ENCODE peak calls at places on chromosome 12, in seven cellular contexts. One of them, this sample, is unnamed. For H3K9me3 and H3K36me3, the result is how much of the 10 kb centered on the place peaks cover.

GRCh38 chr12:52377266-52377665 is 8.2 kb downstream of the KRT84 start:
- ATAC-seq in GM12878: no peak
- ATAC-seq in HCT116: no peak
- ATAC-seq in upper lobe of left lung: no peak
- ATAC-seq in Panc1: no peak
- ATAC-seq in K562: no peak
- ATAC-seq in HepG2: no peak
- ATAC-seq in this sample: no peak

GRCh38 chr12:26003065-26003464 is 44.6 kb downstream of the RASSF8 start:
- ATAC-seq in GM12878: no peak
- ATAC-seq in HCT116: no peak
- ATAC-seq in upper lobe of left lung: no peak
- ATAC-seq in Panc1: no peak
- ATAC-seq in K562: no peak
- ATAC-seq in HepG2: no peak
- ATAC-seq in this sample: no peak

GRCh38 chr12:10243803-10244520 is 31.3 kb downstream of the GABARAPL1 start:
- ATAC-seq in HCT116: no peak
- ATAC-seq in upper lobe of left lung: no peak
- ATAC-seq in HepG2: peak
- ATAC-seq in Panc1: no peak
- ATAC-seq in K562: no peak
- ATAC-seq in GM12878: peak
- ATAC-seq in this sample: no peak

GRCh38 chr12:103884316-103884715 is 43.3 kb upstream of the NT5DC3 start:
- ATAC-seq in upper lobe of left lung: no peak
- ATAC-seq in Panc1: peak
- ATAC-seq in HCT116: no peak
- ATAC-seq in HepG2: no peak
- ATAC-seq in K562: peak
- ATAC-seq in GM12878: peak
- ATAC-seq in this sample: no peak

GRCh38 chr12:11729008-11729407 is 79.5 kb downstream of the ETV6 start:
- ATAC-seq in GM12878: peak
- ATAC-seq in K562: no peak
- ATAC-seq in Panc1: no peak
- ATAC-seq in HCT116: no peak
- ATAC-seq in HepG2: no peak
- ATAC-seq in upper lobe of left lung: no peak
- ATAC-seq in this sample: no peak

GRCh38 chr12:45712319-45712718 is 17.2 kb upstream of the ARID2 start:
- ATAC-seq in upper lobe of left lung: no peak
- ATAC-seq in GM12878: no peak
- ATAC-seq in HepG2: no peak
- ATAC-seq in Panc1: no peak
- ATAC-seq in HCT116: no peak
- ATAC-seq in K562: no peak
- ATAC-seq in this sample: no peak

GRCh38 chr12:68633614-68634558 is 23.2 kb downstream of the RAP1B start:
- ATAC-seq in upper lobe of left lung: no peak
- ATAC-seq in HepG2: no peak
- ATAC-seq in GM12878: peak
- ATAC-seq in HCT116: no peak
- ATAC-seq in Panc1: no peak
- ATAC-seq in K562: no peak
- ATAC-seq in this sample: no peak

GRCh38 chr12:4118601-4119156 is 154.9 kb upstream of the CCND2 start:
- ATAC-seq in upper lobe of left lung: peak
- ATAC-seq in Panc1: no peak
- ATAC-seq in K562: no peak
- ATAC-seq in HepG2: no peak
- ATAC-seq in GM12878: peak
- ATAC-seq in HCT116: no peak
- ATAC-seq in this sample: no peak

DNA sequence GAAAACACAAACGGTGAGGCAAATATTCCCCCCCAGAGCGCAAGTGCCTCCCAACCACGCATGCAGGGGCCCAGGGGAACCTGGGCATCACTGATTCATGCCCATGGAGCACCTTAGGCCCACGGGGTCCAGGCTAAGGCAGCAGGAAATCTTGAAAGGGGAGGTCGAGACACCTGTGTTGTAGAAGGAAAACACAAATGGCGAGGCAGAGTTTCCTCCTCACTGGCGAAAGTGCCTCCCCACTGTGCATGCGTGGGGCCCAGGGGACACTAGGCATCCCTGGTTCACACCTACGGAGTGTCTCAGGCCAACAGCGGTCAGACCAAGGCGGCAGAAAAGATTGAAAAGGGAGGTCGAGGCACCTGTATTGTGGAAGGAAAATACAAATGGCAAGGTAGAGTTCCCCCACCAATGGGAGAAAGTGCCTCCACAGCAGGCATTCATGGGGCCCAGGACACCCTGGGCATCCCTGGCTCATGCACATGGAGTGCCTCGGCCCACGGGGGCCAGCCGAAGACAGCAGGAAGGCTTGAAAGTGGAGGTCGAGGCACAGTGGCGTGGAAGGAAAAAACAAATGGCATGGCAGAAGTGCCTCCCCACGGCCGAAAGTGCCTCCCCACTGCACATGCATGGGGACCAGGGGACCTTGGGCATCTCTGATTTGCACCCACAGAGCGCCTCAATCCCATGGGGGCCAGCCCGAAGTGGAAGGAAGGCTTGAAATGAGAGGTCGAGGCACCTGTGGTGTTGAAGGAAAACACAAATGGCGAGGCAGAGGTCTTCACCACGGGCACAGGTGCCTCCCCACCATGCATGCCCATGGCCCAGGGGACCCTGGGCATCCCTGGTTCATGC is 368.8 kb downstream of the ALG10 start:
- ATAC-seq in GM12878: no peak
- ATAC-seq in Panc1: no peak
- ATAC-seq in K562: no peak
- ATAC-seq in HCT116: no peak
- ATAC-seq in HepG2: no peak
- ATAC-seq in upper lobe of left lung: no peak
- ATAC-seq in this sample: no peak
- H3K9me3 ChIP-seq in GM12878: under half
- H3K9me3 ChIP-seq in Panc1: under half
- H3K9me3 ChIP-seq in K562: under half
- H3K9me3 ChIP-seq in HCT116: under half
- H3K9me3 ChIP-seq in HepG2: under half
- H3K9me3 ChIP-seq in upper lobe of left lung: under half
- H3K9me3 ChIP-seq in this sample: half or more

GRCh38 chr12:57141249-57141648 is 6.2 kb downstream of the LRP1-AS start:
- ATAC-seq in HepG2: no peak
- ATAC-seq in HCT116: no peak
- ATAC-seq in K562: no peak
- ATAC-seq in GM12878: no peak
- ATAC-seq in Panc1: no peak
- ATAC-seq in upper lobe of left lung: no peak
- ATAC-seq in this sample: no peak

GRCh38 chr12:57138526-57139272 is 8.7 kb downstream of the LRP1-AS start:
- ATAC-seq in HCT116: no peak
- ATAC-seq in K562: peak
- ATAC-seq in Panc1: no peak
- ATAC-seq in upper lobe of left lung: peak
- ATAC-seq in HepG2: peak
- ATAC-seq in GM12878: no peak
- ATAC-seq in this sample: peak

GRCh38 chr12:57142727-57143126 is 4.7 kb downstream of the LRP1-AS start:
- ATAC-seq in HCT116: no peak
- ATAC-seq in upper lobe of left lung: no peak
- ATAC-seq in K562: no peak
- ATAC-seq in Panc1: no peak
- ATAC-seq in GM12878: no peak
- ATAC-seq in HepG2: no peak
- ATAC-seq in this sample: no peak

GRCh38 chr12:57142121-57142520 is 5.3 kb downstream of the LRP1-AS start:
- ATAC-seq in GM12878: no peak
- ATAC-seq in K562: peak
- ATAC-seq in HCT116: no peak
- ATAC-seq in HepG2: no peak
- ATAC-seq in Panc1: no peak
- ATAC-seq in upper lobe of left lung: peak
- ATAC-seq in this sample: peak

DNA sequence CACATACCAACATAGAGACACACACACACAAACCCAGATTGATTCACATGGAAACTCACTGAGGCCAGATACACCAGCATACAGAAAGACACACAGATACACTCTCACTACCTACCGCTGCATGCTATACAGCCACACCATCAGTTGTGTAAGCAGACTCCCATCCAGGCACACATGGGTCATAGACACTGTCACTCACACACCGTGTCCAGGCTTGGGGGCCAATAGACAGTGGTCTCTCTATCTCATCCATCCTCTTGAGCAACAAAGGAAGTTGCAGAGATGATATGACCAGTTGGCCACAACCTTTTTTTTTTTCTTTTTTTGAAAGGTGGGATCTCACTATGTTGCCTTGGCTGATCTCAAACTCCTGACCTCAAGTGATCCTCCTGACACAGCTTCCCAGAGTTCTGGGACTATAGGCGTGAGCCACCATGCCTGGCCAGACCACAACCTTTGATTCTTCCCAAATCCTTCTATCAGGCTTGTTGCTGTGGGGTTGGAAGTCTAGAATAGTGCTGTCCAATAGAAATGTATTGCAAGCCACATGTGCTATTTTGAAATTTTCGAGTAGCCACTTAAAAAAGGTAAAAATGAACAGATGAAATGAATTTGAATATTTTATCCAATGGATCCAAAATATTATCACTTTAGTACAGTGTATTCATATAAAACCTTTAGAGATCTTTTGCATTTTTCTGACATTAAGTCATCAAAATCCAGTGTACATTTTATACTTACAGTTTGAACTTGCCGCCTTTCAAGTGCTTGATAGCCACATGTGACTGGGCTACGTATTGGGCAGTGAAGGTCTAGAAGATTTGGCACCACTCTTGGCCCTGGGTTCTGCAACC is 7.4 kb downstream of the LRP1-AS start:
- ATAC-seq in K562: peak
- ATAC-seq in GM12878: no peak
- ATAC-seq in HepG2: no peak
- ATAC-seq in upper lobe of left lung: no peak
- ATAC-seq in Panc1: no peak
- ATAC-seq in HCT116: no peak
- ATAC-seq in this sample: no peak
- H3K36me3 ChIP-seq in K562: under half
- H3K36me3 ChIP-seq in GM12878: under half
- H3K36me3 ChIP-seq in HepG2: half or more
- H3K36me3 ChIP-seq in upper lobe of left lung: under half
- H3K36me3 ChIP-seq in Panc1: under half
- H3K36me3 ChIP-seq in HCT116: under half
- H3K36me3 ChIP-seq in this sample: under half

GRCh38 chr12:132121283-132121682 is 22.8 kb downstream of the DDX51 start:
- ATAC-seq in Panc1: no peak
- ATAC-seq in HepG2: no peak
- ATAC-seq in K562: no peak
- ATAC-seq in GM12878: no peak
- ATAC-seq in upper lobe of left lung: no peak
- ATAC-seq in HCT116: no peak
- ATAC-seq in this sample: no peak

GRCh38 chr12:132123970-132124765 is 20.0 kb downstream of the DDX51 start:
- ATAC-seq in K562: no peak
- ATAC-seq in GM12878: no peak
- ATAC-seq in Panc1: no peak
- ATAC-seq in HepG2: no peak
- ATAC-seq in HCT116: no peak
- ATAC-seq in upper lobe of left lung: no peak
- ATAC-seq in this sample: no peak

GRCh38 chr12:132125736-132126135 is 18.4 kb downstream of the DDX51 start:
- ATAC-seq in GM12878: no peak
- ATAC-seq in HCT116: no peak
- ATAC-seq in Panc1: no peak
- ATAC-seq in K562: no peak
- ATAC-seq in HepG2: no peak
- ATAC-seq in upper lobe of left lung: no peak
- ATAC-seq in this sample: no peak

GRCh38 chr12:132127041-132127440 is 17.1 kb downstream of the DDX51 start:
- ATAC-seq in K562: no peak
- ATAC-seq in HCT116: no peak
- ATAC-seq in upper lobe of left lung: no peak
- ATAC-seq in Panc1: no peak
- ATAC-seq in GM12878: no peak
- ATAC-seq in HepG2: no peak
- ATAC-seq in this sample: no peak

DNA sequence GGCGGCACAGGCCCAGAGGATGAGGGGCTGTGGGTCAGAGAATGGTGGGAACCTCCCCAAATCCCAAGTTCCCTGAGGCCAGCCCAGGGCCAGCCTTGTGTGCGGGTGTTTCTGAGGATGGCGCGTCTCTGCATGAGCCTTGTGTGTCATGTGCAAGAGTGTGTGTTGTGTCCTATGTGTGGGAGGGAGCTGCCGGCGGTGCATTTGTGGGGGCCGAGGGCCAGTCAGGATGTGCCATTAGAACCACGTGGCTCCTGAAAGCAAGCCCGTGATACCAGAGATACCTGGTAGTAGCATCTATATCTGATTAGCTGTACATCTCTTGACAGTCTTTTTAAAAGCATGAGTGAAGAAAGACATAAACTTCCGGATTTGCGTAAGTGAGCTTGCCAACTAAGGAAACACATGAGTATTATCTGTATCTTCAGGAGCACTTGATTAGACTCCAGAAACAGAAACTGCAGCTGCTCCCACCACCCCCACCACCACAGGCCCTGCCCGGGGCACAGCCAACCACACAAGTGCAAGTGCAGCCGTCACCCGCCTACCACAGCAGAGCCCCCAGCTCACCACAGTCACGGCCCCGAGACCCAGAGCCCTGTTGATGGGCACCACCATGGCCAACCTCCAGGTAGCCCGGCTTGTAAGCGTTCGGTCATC is 19.2 kb downstream of the DDX51 start:
- ATAC-seq in HepG2: no peak
- ATAC-seq in upper lobe of left lung: no peak
- ATAC-seq in HCT116: no peak
- ATAC-seq in GM12878: no peak
- ATAC-seq in Panc1: no peak
- ATAC-seq in K562: no peak
- ATAC-seq in this sample: no peak
- TF ChIP-seq POLR2AphosphoS5 in HepG2: no peak
- TF ChIP-seq POLR2AphosphoS5 in upper lobe of left lung: no peak
- TF ChIP-seq POLR2AphosphoS5 in HCT116: no peak
- TF ChIP-seq POLR2AphosphoS5 in GM12878: no peak
- TF ChIP-seq POLR2AphosphoS5 in Panc1: no peak
- TF ChIP-seq POLR2AphosphoS5 in K562: no peak
- TF ChIP-seq POLR2AphosphoS5 in this sample: no peak

GRCh38 chr12:38258411-38258810 is 58.2 kb upstream of the ALG10B start:
- ATAC-seq in Panc1: no peak
- ATAC-seq in HepG2: no peak
- ATAC-seq in HCT116: no peak
- ATAC-seq in GM12878: no peak
- ATAC-seq in K562: no peak
- ATAC-seq in upper lobe of left lung: no peak
- ATAC-seq in this sample: no peak

DNA sequence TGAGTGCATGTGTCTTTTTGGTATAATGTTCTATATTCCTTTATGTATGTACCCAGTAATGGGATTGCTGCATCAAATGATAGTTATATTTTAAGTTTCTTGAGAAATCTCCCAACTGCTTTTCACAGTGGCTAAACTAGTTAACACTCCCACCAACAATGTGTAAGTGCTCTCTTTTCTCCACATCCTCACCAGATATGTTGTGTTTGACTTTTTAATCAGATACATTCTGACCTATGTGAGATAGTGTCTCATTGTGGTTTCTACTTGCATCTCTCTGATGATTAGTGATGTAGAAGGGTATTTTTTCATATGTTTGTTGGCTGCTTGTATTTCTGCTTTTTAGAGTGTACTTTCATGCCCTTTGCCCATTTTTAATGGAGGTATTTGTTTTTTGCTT is 62.8 kb upstream of the ALG10B start:
- ATAC-seq in Panc1: no peak
- ATAC-seq in GM12878: no peak
- ATAC-seq in upper lobe of left lung: no peak
- ATAC-seq in HCT116: no peak
- ATAC-seq in HepG2: no peak
- ATAC-seq in K562: no peak
- ATAC-seq in this sample: no peak
- H3K9me3 ChIP-seq in Panc1: under half
- H3K9me3 ChIP-seq in GM12878: under half
- H3K9me3 ChIP-seq in upper lobe of left lung: under half
- H3K9me3 ChIP-seq in HCT116: under half
- H3K9me3 ChIP-seq in HepG2: half or more
- H3K9me3 ChIP-seq in K562: under half
- H3K9me3 ChIP-seq in this sample: under half

This sample was measured in gastroesophageal sphincter.